ENCODE peak calls at places on chromosomes 5 and 9, in six cellular contexts. Y, M, J, O, G and R are unnamed samples.

GRCh38 chr9:16787724-16788123 is 82.7 kb downstream of the BNC2 start:
- DNase-seq in Y (peak; percentile 7), M (no peak), J (no peak), O (no peak), G (no peak), R (no peak)

GRCh38 chr9:99181206-99181605 is 40.5 kb downstream of the ALG2 start:
- DNase-seq in Y (no peak), M (no peak), J (no peak), O (no peak), G (no peak), R (no peak)

GRCh38 chr5:15236911-15237508 is 263.0 kb upstream of the FBXL7 start:
- DNase-seq in Y (no peak), M (no peak), J (no peak), O (no peak), G (no peak), R (no peak)

GRCh38 chr9:136058801-136059302 is 36.2 kb downstream of the NACC2 start:
- DNase-seq in Y (no peak), M (peak; percentile 56), J (no peak), O (no peak), G (peak; percentile 3), R (no peak)

GRCh38 chr5:4862500-4862899 is 277.6 kb upstream of the ADAMTS16 start:
- DNase-seq in Y (peak; percentile 66), M (no peak), J (no peak), O (peak; percentile 32), G (no peak), R (no peak)

GRCh38 chr5:123810253-123810652 is 298.3 kb downstream of the CSNK1G3 start:
- DNase-seq in Y (no peak), M (no peak), J (no peak), O (no peak), G (no peak), R (no peak)

GRCh38 chr5:109692011-109692410 is 2.3 kb downstream of the MAN2A1 start:
- DNase-seq in Y (peak; percentile 5), M (no peak), J (no peak), O (no peak), G (no peak), R (no peak)

GRCh38 chr9:137678202-137678601 is 59.4 kb downstream of the EHMT1 start:
- DNase-seq in Y (no peak), M (no peak), J (no peak), O (no peak), G (no peak), R (no peak)

GRCh38 chr9:28503573-28503972 is 930.3 kb upstream of the C9orf72 start:
- DNase-seq in Y (no peak), M (no peak), J (no peak), O (no peak), G (no peak), R (no peak)

GRCh38 chr9:116543731-116544400 is 143.2 kb upstream of the TRIM32 start:
- DNase-seq in Y (no peak), M (no peak), J (no peak), O (no peak), G (no peak), R (no peak)

GRCh38 chr9:90916147-90916734 is 114.6 kb downstream of the SYK start:
- DNase-seq in Y (peak; percentile 37), M (no peak), J (no peak), O (no peak), G (no peak), R (no peak)

GRCh38 chr5:103356344-103357091 is 98.0 kb downstream of the MACIR start:
- DNase-seq in Y (no peak), M (no peak), J (no peak), O (no peak), G (no peak), R (no peak)

GRCh38 chr5:154565123-154565522 is 87.1 kb upstream of the HAND1 start:
- DNase-seq in Y (no peak), M (no peak), J (no peak), O (no peak), G (no peak), R (no peak)

GRCh38 chr5:57066921-57067914 is 106.6 kb upstream of the GPBP1 start:
- DNase-seq in Y (no peak), M (no peak), J (no peak), O (no peak), G (no peak), R (no peak)

GRCh38 chr5:1131191-1131621 is 19.3 kb upstream of the SLC12A7 start:
- DNase-seq in Y (no peak), M (no peak), J (no peak), O (no peak), G (no peak), R (no peak)

GRCh38 chr5:159240301-159240870 is 22.7 kb upstream of the UBLCP1 start:
- DNase-seq in Y (no peak), M (no peak), J (no peak), O (peak; percentile 35), G (no peak), R (no peak)

GRCh38 chr9:5140151-5140550 is 45.3 kb downstream of the INSL6 start:
- DNase-seq in Y (no peak), M (no peak), J (no peak), O (no peak), G (no peak), R (no peak)

GRCh38 chr9:34624475-34624984 is 4.2 kb upstream of the DCTN3 start:
- DNase-seq in Y (no peak), M (no peak), J (no peak), O (no peak), G (no peak), R (no peak)

GRCh38 chr9:133125706-133126696 is 5.0 kb upstream of the RALGDS start:
- DNase-seq in Y (no peak), M (peak; percentile 80), J (no peak), O (no peak), G (no peak), R (no peak)

GRCh38 chr5:81163641-81164040 is 69.5 kb upstream of the CKMT2 start:
- DNase-seq in Y (no peak), M (no peak), J (no peak), O (no peak), G (no peak), R (no peak)

GRCh38 chr5:98050583-98050982 is 722.9 kb upstream of the RGMB start:
- DNase-seq in Y (no peak), M (no peak), J (no peak), O (no peak), G (no peak), R (no peak)

GRCh38 chr5:137073192-137073591 is 425.9 kb downstream of the SPOCK1 start:
- DNase-seq in Y (no peak), M (no peak), J (no peak), O (no peak), G (no peak), R (no peak)

GRCh38 chr5:91382530-91383026 is 539 bp downstream of the ARRDC3 start:
- DNase-seq in Y (peak; percentile 51), M (no peak), J (peak; percentile 21), O (no peak), G (peak; percentile 51), R (peak; percentile 66)

GRCh38 chr5:180172447-180173197 is 36.4 kb downstream of the RASGEF1C start:
- DNase-seq in Y (no peak), M (peak; percentile 72), J (peak; percentile 31), O (no peak), G (no peak), R (peak; percentile 83)

GRCh38 chr9:36423196-36423595 is 23.1 kb upstream of the RNF38 start:
- DNase-seq in Y (no peak), M (no peak), J (peak; percentile 23), O (no peak), G (no peak), R (no peak)

GRCh38 chr9:3951266-3951665 is 348.6 kb downstream of the GLIS3 start:
- DNase-seq in Y (no peak), M (no peak), J (no peak), O (no peak), G (no peak), R (no peak)

GRCh38 chr5:31404325-31404724 is 127.6 kb downstream of the DROSHA start:
- DNase-seq in Y (no peak), M (no peak), J (no peak), O (no peak), G (no peak), R (no peak)

GRCh38 chr5:62778327-62779009 is 199.8 kb downstream of the LRRC70 start:
- DNase-seq in Y (no peak), M (no peak), J (no peak), O (no peak), G (no peak), R (no peak)

GRCh38 chr5:90696148-90696547 is 137.6 kb downstream of the ADGRV1 start:
- DNase-seq in Y (no peak), M (no peak), J (no peak), O (no peak), G (no peak), R (no peak)

GRCh38 chr9:81776390-81776789 is 87.0 kb upstream of the TLE1 start:
- DNase-seq in Y (no peak), M (no peak), J (no peak), O (no peak), G (no peak), R (no peak)

GRCh38 chr9:112061152-112061740 is 113.9 kb downstream of the SUSD1 start:
- DNase-seq in Y (peak; percentile 98), M (peak; percentile 80), J (peak; percentile 17), O (peak; percentile 88), G (peak; percentile 64), R (no peak)